ENCODE peak calls at places on chromosomes 7 and 10, in four cellular contexts. T, G, S and M are unnamed samples.
A peak's percentile ranks its signal among the peaks of the same experiment; 100 is the strongest.

GRCh38 chr7:120273476-120273975 is 551 bp downstream of the KCND2 start:
- DNase-seq in G (no peak), T (no peak), S (no peak), M (peak; percentile 81)

GRCh38 chr10:51857326-51857725 is 157.9 kb upstream of the CSTF2T start:
- DNase-seq in T (no peak), G (no peak), S (no peak), M (no peak)

GRCh38 chr10:89426230-89426868 is 12.0 kb downstream of the IFIT5 start:
- DNase-seq in T (peak; percentile 68), G (no peak), S (no peak), M (no peak)

GRCh38 chr10:68284007-68284406 is 47.9 kb upstream of the HNRNPH3 start:
- DNase-seq in T (no peak), G (no peak), S (no peak), M (no peak)

GRCh38 chr7:142557971-142558582 is 191.2 kb upstream of the PRSS1 start:
- DNase-seq in S (no peak), G (peak; percentile 59), T (peak; percentile 98), M (no peak)

GRCh38 chr7:110853263-110853662 is 237.7 kb upstream of the LRRN3 start:
- DNase-seq in T (no peak), G (no peak), S (no peak), M (no peak)

GRCh38 chr10:121079226-121079625 is 228.1 kb downstream of the WDR11 start:
- DNase-seq in T (no peak), S (no peak), G (no peak), M (no peak)

GRCh38 chr10:102451105-102451969 is at the start of gene C10orf95:
- DNase-seq in S (no peak), T (peak; percentile 27), G (no peak), M (no peak)

GRCh38 chr10:5450605-5451384 is 38.4 kb downstream of the NET1 start:
- DNase-seq in T (no peak), S (no peak), G (no peak), M (no peak)

GRCh38 chr10:112229096-112229495 is 45.5 kb upstream of the GPAM start:
- DNase-seq in G (no peak), T (peak; percentile 34), S (no peak), M (no peak)

GRCh38 chr7:110645616-110646015 is 445.3 kb upstream of the LRRN3 start:
- DNase-seq in S (no peak), T (no peak), G (no peak), M (no peak)

GRCh38 chr7:26673858-26674257 is 190.5 kb downstream of the SKAP2 start:
- DNase-seq in G (no peak), T (no peak), S (no peak), M (no peak)

GRCh38 chr7:31335889-31336201 is 4.7 kb downstream of the NEUROD6 start:
- DNase-seq in G (no peak), T (no peak), S (no peak), M (no peak)